ENCODE peak calls at places on chromosomes 13 and 19, in nine cellular contexts. F is lung, H is adrenal gland, R is right lobe of liver, C is sigmoid colon, I is hepatocyte, E is uterus, X is mammary epithelial cell, Z is mucosa of descending colon. Y is an unnamed sample.
A peak's percentile ranks its signal among the peaks of the same experiment; 100 is the strongest.

GRCh38 chr13:75489502-75490263 is 7.7 kb upstream of the TBC1D4 start:
- DNase-seq in F (peak; percentile 66), H (no peak), R (peak; percentile 66), C (no peak), I (peak; percentile 33), E (no peak), X (peak; percentile 55), Z (peak; percentile 38), Y (no peak)

GRCh38 chr19:16035601-16036297 is 40.5 kb upstream of the TPM4 start:
- DNase-seq in F (no peak), H (no peak), R (no peak), C (peak; percentile 59), I (no peak), E (no peak), X (no peak), Z (no peak), Y (peak; percentile 46)

GRCh38 chr13:39870197-39870746 is 214.8 kb downstream of the COG6 start:
- DNase-seq in F (no peak), H (no peak), R (no peak), C (no peak), I (no peak), E (no peak), X (no peak), Z (no peak), Y (no peak)

GRCh38 chr13:23505007-23505406 is 65.2 kb upstream of the TNFRSF19 start:
- DNase-seq in F (no peak), H (no peak), R (no peak), C (no peak), I (no peak), E (no peak), X (peak; percentile 16), Z (no peak), Y (no peak)

GRCh38 chr19:6717441-6717971 is 2.9 kb downstream of the C3 start:
- DNase-seq in F (no peak), H (no peak), R (no peak), C (no peak), I (no peak), E (no peak), X (no peak), Z (no peak), Y (no peak)

GRCh38 chr13:23753523-23753922 is 135.7 kb downstream of the MIPEP start:
- DNase-seq in F (no peak), H (no peak), R (no peak), C (no peak), I (peak; percentile 68), E (no peak), X (peak; percentile 19), Z (no peak), Y (no peak)

GRCh38 chr13:99062593-99062992 is 84.7 kb upstream of the DOCK9 start:
- DNase-seq in F (no peak), H (peak; percentile 47), R (no peak), C (peak; percentile 74), I (no peak), E (peak; percentile 57), X (peak; percentile 69), Z (no peak), Y (no peak)

GRCh38 chr19:23991170-23991569 is 76.5 kb downstream of the ZNF726 start:
- DNase-seq in F (no peak), H (peak; percentile 27), R (no peak), C (no peak), I (peak; percentile 11), E (no peak), X (peak; percentile 87), Z (no peak), Y (peak; percentile 16)

GRCh38 chr13:51000576-51001260 is 91.1 kb downstream of the RNASEH2B start:
- DNase-seq in F (no peak), H (peak; percentile 44), R (no peak), C (peak; percentile 78), I (no peak), E (peak; percentile 75), X (peak; percentile 92), Z (no peak), Y (no peak)

GRCh38 chr13:77389617-77389984 is 62.7 kb upstream of the MYCBP2 start:
- DNase-seq in F (no peak), H (no peak), R (no peak), C (no peak), I (no peak), E (no peak), X (no peak), Z (no peak), Y (no peak)

GRCh38 chr19:45800009-45800553 is 7.4 kb upstream of the DMWD start:
- DNase-seq in F (no peak), H (peak; percentile 39), R (no peak), C (no peak), I (no peak), E (no peak), X (peak; percentile 58), Z (no peak), Y (no peak)

GRCh38 chr19:44055870-44056269 is 4.0 kb downstream of the ZNF223 start:
- DNase-seq in F (no peak), H (no peak), R (no peak), C (no peak), I (no peak), E (no peak), X (no peak), Z (no peak), Y (no peak)

GRCh38 chr13:51322826-51323225 is 16.7 kb upstream of the SERPINE3 start:
- DNase-seq in F (no peak), H (no peak), R (no peak), C (no peak), I (no peak), E (no peak), X (no peak), Z (no peak), Y (no peak)

GRCh38 chr19:15218501-15218900 is 13.7 kb downstream of the EPHX3 start:
- DNase-seq in F (no peak), H (no peak), R (no peak), C (no peak), I (no peak), E (no peak), X (no peak), Z (no peak), Y (no peak)

GRCh38 chr19:40739871-40740703 is 10.2 kb downstream of the ACTMAP start:
- DNase-seq in F (no peak), H (no peak), R (no peak), C (no peak), I (no peak), E (no peak), X (no peak), Z (no peak), Y (no peak)

GRCh38 chr13:93298741-93299140 is 72.1 kb downstream of the GPC6 start:
- DNase-seq in F (no peak), H (no peak), R (no peak), C (no peak), I (no peak), E (no peak), X (no peak), Z (no peak), Y (no peak)

GRCh38 chr19:5591476-5591875 is 23.7 kb upstream of the TINCR start:
- DNase-seq in F (no peak), H (no peak), R (no peak), C (no peak), I (no peak), E (no peak), X (no peak), Z (peak; percentile 17), Y (no peak)

DNA sequence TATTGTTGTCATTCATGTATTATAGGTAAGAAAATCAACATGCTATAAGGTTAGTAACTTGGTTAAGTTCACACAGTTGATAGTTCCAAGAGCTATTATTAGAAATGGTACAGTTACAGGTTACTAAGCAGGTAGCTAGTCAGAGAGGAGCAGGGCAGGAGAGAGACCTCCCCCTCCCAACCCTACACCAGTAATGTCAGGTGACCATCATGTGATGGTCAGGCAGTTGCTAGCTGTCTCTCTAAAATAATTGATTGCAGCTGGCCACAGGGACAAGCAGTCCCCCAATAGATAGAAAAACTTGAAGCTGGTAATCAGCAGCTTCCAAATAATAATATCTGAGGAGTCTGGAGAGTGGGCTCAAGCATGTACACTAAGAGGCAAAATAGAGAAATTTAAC is 14.6 kb downstream of the SLITRK1 start:
- DNase-seq in F (no peak), H (no peak), R (no peak), C (no peak), I (no peak), E (no peak), X (no peak), Z (no peak), Y (no peak)
- TF ChIP-seq CTCF in F (no peak), H (no peak), R (no peak), C (no peak), I (no peak), E (no peak), X (no peak), Z (no peak), Y (no peak)

DNA sequence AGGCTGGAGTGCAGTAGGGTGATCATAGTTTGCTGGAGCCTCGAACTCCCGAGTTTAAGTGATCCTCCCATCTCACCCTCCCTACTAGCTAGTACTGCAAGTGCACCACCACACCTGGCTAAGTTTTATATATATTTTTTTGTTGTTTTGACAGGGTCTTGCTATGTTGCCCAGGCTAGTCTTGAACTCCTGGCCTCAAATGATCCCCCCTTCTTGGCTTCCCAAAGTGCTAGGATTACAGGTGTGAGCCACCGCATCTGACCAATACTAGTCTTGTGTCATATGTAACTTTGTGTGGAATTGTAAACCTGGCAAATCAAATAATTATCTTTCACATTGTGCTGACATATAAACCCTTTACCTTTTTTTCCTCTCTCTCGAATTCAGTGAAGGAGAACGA is 10.2 kb downstream of the HNRNPM start:
- DNase-seq in F (no peak), H (no peak), R (no peak), C (peak; percentile 0), I (no peak), E (no peak), X (no peak), Z (no peak), Y (no peak)
- H3K4me1 ChIP-seq in F (peaks cover 53% of the 10 kb centered on the region), H (peaks cover 45% of the 10 kb centered on the region), R (peaks cover 6% of the 10 kb centered on the region), C (no peaks in the 10 kb centered on the region), I (peaks cover 52% of the 10 kb centered on the region), E (peaks cover 15% of the 10 kb centered on the region), X (peaks cover 34% of the 10 kb centered on the region), Z (peaks cover 55% of the 10 kb centered on the region), Y (peaks cover 67% of the 10 kb centered on the region)

DNA sequence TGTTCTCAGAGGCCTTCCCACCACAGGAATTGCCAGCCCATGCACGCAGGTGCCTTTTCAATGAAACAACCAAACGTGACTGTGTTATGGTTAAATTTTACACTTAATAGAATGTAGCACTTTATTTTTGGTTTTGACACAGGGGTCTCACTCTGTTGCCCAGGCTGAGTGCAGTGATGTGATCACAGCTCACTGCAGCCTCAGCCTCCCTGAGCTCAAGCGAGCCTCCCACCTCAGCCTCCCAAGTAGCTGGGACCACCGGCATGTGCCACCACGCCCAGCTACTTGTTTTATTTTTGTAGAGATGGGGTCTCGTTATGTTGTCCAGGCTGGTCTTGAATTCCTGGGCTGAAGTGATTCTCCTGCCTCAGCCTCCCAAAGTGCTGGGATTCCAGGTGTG is 7.2 kb downstream of the ATP8B3 start:
- DNase-seq in F (no peak), H (no peak), R (no peak), C (no peak), I (no peak), E (no peak), X (no peak), Z (no peak), Y (no peak)
- TF ChIP-seq CTCF in F (no peak), H (no peak), R (no peak), C (no peak), I (no peak), E (no peak), X (no peak), Z (no peak), Y (no peak)

DNA sequence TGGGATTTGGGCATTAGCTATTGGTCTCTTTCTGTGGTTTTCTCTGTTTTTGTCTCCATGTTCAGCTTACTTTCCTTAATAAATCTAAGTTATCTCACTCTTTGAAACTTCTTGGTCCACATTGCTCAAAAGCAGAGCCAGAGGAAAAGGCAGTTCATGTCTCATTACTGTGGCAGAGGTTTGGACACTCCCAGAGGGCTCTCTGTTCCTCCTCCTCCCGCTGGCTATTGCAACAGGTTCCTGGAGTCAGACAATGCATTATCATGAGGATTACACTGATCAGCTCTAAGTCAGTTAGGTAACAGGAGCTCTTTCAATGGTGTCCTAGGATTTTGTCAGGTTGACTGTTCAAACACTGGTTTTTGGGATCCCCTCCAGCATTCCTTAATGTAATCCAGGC is 298.8 kb downstream of the NDFIP2 start:
- DNase-seq in F (no peak), H (peak; percentile 27), R (no peak), C (peak; percentile 69), I (peak; percentile 41), E (peak; percentile 23), X (peak; percentile 82), Z (no peak), Y (no peak)
- H3K4me1 ChIP-seq in F (no peaks in the 10 kb centered on the region), H (no peaks in the 10 kb centered on the region), R (no peaks in the 10 kb centered on the region), C (no peaks in the 10 kb centered on the region), I (peaks cover 42% of the 10 kb centered on the region), E (no peaks in the 10 kb centered on the region), X (peaks cover 40% of the 10 kb centered on the region), Z (peaks cover 13% of the 10 kb centered on the region), Y (no peaks in the 10 kb centered on the region)

Y was measured in pancreas.